ENCODE peak calls at places on chromosomes 4 and X, in five cellular contexts. One of them, this sample, is unnamed.

GRCh38 chrX:152915541-152916241 is 17.8 kb downstream of the ZNF185 start:
- DNase-seq in GM12878: no peak
- DNase-seq in HepG2: peak
- DNase-seq in H1: peak
- DNase-seq in K562: peak
- DNase-seq in this sample: peak

GRCh38 chrX:72316408-72317079 is 10.8 kb upstream of the CITED1 start:
- DNase-seq in GM12878: no peak
- DNase-seq in HepG2: no peak
- DNase-seq in H1: no peak
- DNase-seq in K562: no peak
- DNase-seq in this sample: no peak

GRCh38 chrX:154712781-154713391 is 38.0 kb downstream of the GAB3 start:
- DNase-seq in GM12878: peak
- DNase-seq in HepG2: no peak
- DNase-seq in H1: no peak
- DNase-seq in K562: no peak
- DNase-seq in this sample: no peak

GRCh38 chr4:147799986-147800555 is 68.2 kb downstream of the ARHGAP10 start:
- DNase-seq in GM12878: peak
- DNase-seq in HepG2: no peak
- DNase-seq in H1: no peak
- DNase-seq in K562: no peak
- DNase-seq in this sample: no peak

GRCh38 chr4:108850407-108850709 is 87.5 kb upstream of the ETNPPL start:
- DNase-seq in GM12878: no peak
- DNase-seq in HepG2: no peak
- DNase-seq in H1: no peak
- DNase-seq in K562: peak
- DNase-seq in this sample: no peak

GRCh38 chrX:69361286-69361926 is 142.7 kb upstream of the NALF2 start:
- DNase-seq in GM12878: no peak
- DNase-seq in HepG2: no peak
- DNase-seq in H1: no peak
- DNase-seq in K562: no peak
- DNase-seq in this sample: no peak

GRCh38 chrX:154494715-154495114 is 4.3 kb upstream of the SLC10A3 start:
- DNase-seq in GM12878: no peak
- DNase-seq in HepG2: no peak
- DNase-seq in H1: no peak
- DNase-seq in K562: no peak
- DNase-seq in this sample: no peak

GRCh38 chrX:131704136-131704695 is 160.3 kb downstream of the OR13H1 start:
- DNase-seq in GM12878: peak
- DNase-seq in HepG2: no peak
- DNase-seq in H1: no peak
- DNase-seq in K562: no peak
- DNase-seq in this sample: no peak

GRCh38 chrX:149467920-149468319 is 37.2 kb downstream of the IDS start:
- DNase-seq in GM12878: no peak
- DNase-seq in HepG2: no peak
- DNase-seq in H1: no peak
- DNase-seq in K562: no peak
- DNase-seq in this sample: no peak

GRCh38 chrX:140157611-140158010 is 192.3 kb upstream of the CXorf66 start:
- DNase-seq in GM12878: no peak
- DNase-seq in HepG2: no peak
- DNase-seq in H1: no peak
- DNase-seq in K562: no peak
- DNase-seq in this sample: no peak

GRCh38 chr4:37689353-37689752 is 3.2 kb upstream of the RELL1 start:
- DNase-seq in GM12878: no peak
- DNase-seq in HepG2: no peak
- DNase-seq in H1: no peak
- DNase-seq in K562: no peak
- DNase-seq in this sample: no peak

GRCh38 chr4:139814285-139815015 is 148.8 kb downstream of the MGST2 start:
- DNase-seq in GM12878: no peak
- DNase-seq in HepG2: no peak
- DNase-seq in H1: no peak
- DNase-seq in K562: no peak
- DNase-seq in this sample: no peak

GRCh38 chr4:6180841-6181631 is 19.3 kb downstream of the JAKMIP1 start:
- DNase-seq in GM12878: peak
- DNase-seq in HepG2: no peak
- DNase-seq in H1: no peak
- DNase-seq in K562: no peak
- DNase-seq in this sample: no peak

GRCh38 chr4:29046716-29047115 is 1673.5 kb upstream of the PCDH7 start:
- DNase-seq in GM12878: no peak
- DNase-seq in HepG2: no peak
- DNase-seq in H1: no peak
- DNase-seq in K562: no peak
- DNase-seq in this sample: no peak

GRCh38 chrX:134026732-134027311 is 41.4 kb upstream of the GPC3 start:
- DNase-seq in GM12878: no peak
- DNase-seq in HepG2: peak
- DNase-seq in H1: peak
- DNase-seq in K562: peak
- DNase-seq in this sample: peak

GRCh38 chrX:138775501-138775900 is 64.0 kb upstream of the FGF13 start:
- DNase-seq in GM12878: no peak
- DNase-seq in HepG2: peak
- DNase-seq in H1: no peak
- DNase-seq in K562: peak
- DNase-seq in this sample: no peak

GRCh38 chr4:156765277-156765676 is 206.3 kb downstream of the PDGFC start:
- DNase-seq in GM12878: no peak
- DNase-seq in HepG2: peak
- DNase-seq in H1: no peak
- DNase-seq in K562: no peak
- DNase-seq in this sample: no peak

GRCh38 chr4:39936565-39937418 is 40.9 kb downstream of the PDS5A start:
- DNase-seq in GM12878: no peak
- DNase-seq in HepG2: no peak
- DNase-seq in H1: no peak
- DNase-seq in K562: no peak
- DNase-seq in this sample: no peak

GRCh38 chr4:38656111-38656510 is 7.9 kb upstream of the KLF3 start:
- DNase-seq in GM12878: no peak
- DNase-seq in HepG2: no peak
- DNase-seq in H1: no peak
- DNase-seq in K562: no peak
- DNase-seq in this sample: no peak

GRCh38 chr4:156503119-156503518 is 468.5 kb downstream of the PDGFC start:
- DNase-seq in GM12878: no peak
- DNase-seq in HepG2: no peak
- DNase-seq in H1: no peak
- DNase-seq in K562: no peak
- DNase-seq in this sample: no peak

GRCh38 chr4:8540586-8540985 is 39.6 kb upstream of the GPR78 start:
- DNase-seq in GM12878: no peak
- DNase-seq in HepG2: no peak
- DNase-seq in H1: no peak
- DNase-seq in K562: no peak
- DNase-seq in this sample: no peak

GRCh38 chr4:2266181-2266580 is 4.3 kb upstream of the MXD4 start:
- DNase-seq in GM12878: no peak
- DNase-seq in HepG2: no peak
- DNase-seq in H1: no peak
- DNase-seq in K562: no peak
- DNase-seq in this sample: no peak

GRCh38 chr4:83890816-83891215 is 354.9 kb downstream of the GPAT3 start:
- DNase-seq in GM12878: no peak
- DNase-seq in HepG2: no peak
- DNase-seq in H1: no peak
- DNase-seq in K562: no peak
- DNase-seq in this sample: no peak

GRCh38 chr4:65007841-65008439 is 598.7 kb upstream of the TECRL start:
- DNase-seq in GM12878: no peak
- DNase-seq in HepG2: peak
- DNase-seq in H1: no peak
- DNase-seq in K562: peak
- DNase-seq in this sample: peak

GRCh38 chr4:55303818-55304217 is 42.2 kb upstream of the SRD5A3 start:
- DNase-seq in GM12878: no peak
- DNase-seq in HepG2: no peak
- DNase-seq in H1: no peak
- DNase-seq in K562: no peak
- DNase-seq in this sample: peak

DNA sequence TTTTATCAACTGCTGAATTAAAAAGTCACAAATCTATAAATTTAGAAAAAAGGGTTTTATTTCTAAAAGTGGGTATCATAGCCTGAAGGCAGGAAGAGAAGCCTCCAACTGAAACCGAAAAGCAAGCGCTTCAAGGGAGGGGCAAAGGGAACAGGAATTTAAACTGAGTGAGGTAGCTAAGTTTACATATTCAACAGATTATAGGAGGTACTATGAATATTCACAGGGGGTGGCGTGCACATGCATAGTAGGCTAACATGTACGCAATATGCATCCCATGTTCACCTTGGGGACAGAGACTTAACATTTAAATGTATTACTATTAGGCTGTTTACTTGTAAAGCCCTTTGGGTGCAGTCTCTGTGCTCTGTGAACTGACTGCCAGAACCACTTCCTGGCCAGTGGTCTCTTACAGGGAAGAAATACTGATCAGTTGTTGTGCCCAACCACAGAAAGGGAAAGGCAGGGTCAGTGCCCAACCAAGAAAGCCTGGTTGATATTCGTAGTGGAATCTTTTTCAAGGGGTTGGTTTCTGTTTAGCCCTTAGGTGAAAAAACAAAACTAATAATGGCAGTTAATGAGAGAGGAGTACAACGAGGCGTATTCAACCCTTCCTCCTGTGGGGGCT is 168.7 kb upstream of the GALNTL6 start:
- DNase-seq in GM12878: peak
- DNase-seq in HepG2: no peak
- DNase-seq in H1: no peak
- DNase-seq in K562: no peak
- DNase-seq in this sample: no peak
- TF ChIP-seq ATF3 in GM12878: no peak
- TF ChIP-seq ATF3 in HepG2: no peak
- TF ChIP-seq ATF3 in H1: no peak
- TF ChIP-seq ATF3 in K562: no peak
- TF ChIP-seq ATF3 in this sample: no peak

GRCh38 chr4:158915683-158916241 is 146.9 kb downstream of the FNIP2 start:
- DNase-seq in GM12878: no peak
- DNase-seq in HepG2: no peak
- DNase-seq in H1: no peak
- DNase-seq in K562: no peak
- DNase-seq in this sample: no peak
- H3K27ac ChIP-seq in GM12878: no peak
- H3K27ac ChIP-seq in HepG2: no peak
- H3K27ac ChIP-seq in H1: no peak
- H3K27ac ChIP-seq in K562: no peak
- H3K27ac ChIP-seq in this sample: no peak

GRCh38 chr4:169030575-169030982 is 20.5 kb upstream of the CBR4 start:
- DNase-seq in GM12878: no peak
- DNase-seq in HepG2: peak
- DNase-seq in H1: no peak
- DNase-seq in K562: no peak
- DNase-seq in this sample: peak

GRCh38 chr4:169025184-169025583 is 15.1 kb upstream of the CBR4 start:
- DNase-seq in GM12878: no peak
- DNase-seq in HepG2: no peak
- DNase-seq in H1: no peak
- DNase-seq in K562: no peak
- DNase-seq in this sample: no peak

GRCh38 chr4:169027663-169028062 is 17.6 kb upstream of the CBR4 start:
- DNase-seq in GM12878: no peak
- DNase-seq in HepG2: no peak
- DNase-seq in H1: no peak
- DNase-seq in K562: no peak
- DNase-seq in this sample: no peak

GRCh38 chr4:169029947-169030346 is 19.9 kb upstream of the CBR4 start:
- DNase-seq in GM12878: no peak
- DNase-seq in HepG2: no peak
- DNase-seq in H1: no peak
- DNase-seq in K562: no peak
- DNase-seq in this sample: no peak

GRCh38 chr4:169024762-169025161 is 14.7 kb upstream of the CBR4 start:
- DNase-seq in GM12878: no peak
- DNase-seq in HepG2: no peak
- DNase-seq in H1: no peak
- DNase-seq in K562: peak
- DNase-seq in this sample: peak
- TF ChIP-seq CEBPB in GM12878: no peak
- TF ChIP-seq CEBPB in HepG2: no peak
- TF ChIP-seq CEBPB in H1: no peak
- TF ChIP-seq CEBPB in K562: peak
- TF ChIP-seq CEBPB in this sample: no peak

GRCh38 chrX:56763556-56764152 is 34.6 kb downstream of the NBDY start:
- DNase-seq in GM12878: no peak
- DNase-seq in HepG2: peak
- DNase-seq in H1: peak
- DNase-seq in K562: no peak
- DNase-seq in this sample: no peak

GRCh38 chrX:56762707-56763555 is 33.9 kb downstream of the NBDY start:
- DNase-seq in GM12878: no peak
- DNase-seq in HepG2: no peak
- DNase-seq in H1: no peak
- DNase-seq in K562: no peak
- DNase-seq in this sample: no peak

GRCh38 chrX:56765816-56766553 is 36.9 kb downstream of the NBDY start:
- DNase-seq in GM12878: no peak
- DNase-seq in HepG2: no peak
- DNase-seq in H1: no peak
- DNase-seq in K562: no peak
- DNase-seq in this sample: no peak

GRCh38 chrX:56764975-56765791 is 36.1 kb downstream of the NBDY start:
- DNase-seq in GM12878: no peak
- DNase-seq in HepG2: no peak
- DNase-seq in H1: peak
- DNase-seq in K562: no peak
- DNase-seq in this sample: no peak

DNA sequence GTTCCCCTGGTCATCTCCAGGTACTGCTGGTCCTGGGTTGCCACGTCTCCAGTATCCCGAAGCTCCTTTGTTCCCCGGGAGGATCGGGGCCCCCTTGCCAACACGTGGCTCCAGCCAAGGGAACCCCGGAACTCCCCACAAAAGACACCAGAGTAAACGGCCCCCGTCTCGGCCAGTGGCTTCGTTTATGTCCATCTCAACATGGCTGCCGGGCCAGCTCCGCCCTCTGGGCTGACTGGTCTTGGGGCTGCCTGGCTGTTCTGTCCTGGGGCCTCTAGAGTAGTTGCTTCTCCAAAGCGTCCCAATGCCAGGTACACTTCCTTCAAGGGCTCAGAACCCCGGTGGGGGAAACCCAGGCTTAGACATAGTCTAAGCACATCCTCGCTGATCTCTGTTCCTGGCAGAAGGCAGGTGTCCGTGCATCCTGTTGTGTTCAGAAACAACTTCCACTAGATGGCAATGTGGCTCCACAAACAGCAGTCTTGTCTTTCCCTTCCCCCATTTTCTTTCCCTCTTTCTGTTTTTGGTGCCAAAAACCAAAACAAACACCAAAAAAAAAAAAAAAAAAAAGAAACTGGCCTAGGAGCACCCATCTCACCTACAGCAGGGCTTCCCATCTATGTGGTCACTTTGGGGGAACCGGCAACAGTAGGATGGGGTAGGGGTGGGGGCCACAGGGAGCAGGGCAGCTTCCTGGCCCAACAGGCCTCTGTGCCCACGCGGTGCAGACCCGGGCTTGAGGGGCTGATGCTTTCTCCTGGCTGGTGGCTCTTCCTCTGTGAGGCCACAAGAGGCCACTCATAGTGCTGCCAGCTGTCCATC is 35.3 kb downstream of the NBDY start:
- DNase-seq in GM12878: peak
- DNase-seq in HepG2: peak
- DNase-seq in H1: peak
- DNase-seq in K562: peak
- DNase-seq in this sample: peak
- TF ChIP-seq ATF3 in GM12878: no peak
- TF ChIP-seq ATF3 in HepG2: no peak
- TF ChIP-seq ATF3 in H1: no peak
- TF ChIP-seq ATF3 in K562: no peak
- TF ChIP-seq ATF3 in this sample: no peak

This sample was measured in HCT116.